ENCODE peak calls at places on chromosomes 7 and 10, in nine cellular contexts. E is stimulated activated naive CD8-positive, alpha-beta T cell treated with anti-CD3 and anti-CD28 coated beads, Interleukin-15, amount 100 ng/mL, for 72 hours; H is activated T-helper 1 cell treated with anti-CD3 and anti-CD28 coated beads, Interleukin-2, amount 50 U/mL, for 16 hours; D is stimulated activated CD4-positive, alpha-beta T cell treated with anti-CD3 and anti-CD28 coated beads, Interleukin-4, amount 100 ng/mL, for 24 hours; B is anterior cingulate cortex; F is NCI-H1417; O is ovary; K is activated CD8-positive, alpha-beta T cell treated with anti-CD3 and anti-CD28 coated beads for 36 hours; Z is HuH-7.5. L is an unnamed sample.

GRCh38 chr10:68989317-68989990 is 851 bp downstream of the KIFBP start:
- DNase-seq in E (no peak), H (no peak), D (no peak), B (no peak), F (no peak), O (no peak), K (no peak), Z (no peak), L (no peak)

GRCh38 chr7:158353606-158354570 is 233.7 kb downstream of the PTPRN2 start:
- DNase-seq in E (no peak), H (no peak), D (no peak), B (no peak), F (peak), O (no peak), K (peak), Z (peak), L (no peak)

GRCh38 chr10:129442866-129443265 is 24.2 kb upstream of the MGMT start:
- DNase-seq in E (no peak), H (no peak), D (no peak), B (no peak), F (no peak), O (no peak), K (no peak), Z (no peak), L (no peak)

GRCh38 chr10:114477285-114477684 is 73.0 kb upstream of the AFAP1L2 start:
- DNase-seq in E (no peak), H (no peak), D (no peak), B (no peak), F (no peak), O (peak), K (no peak), Z (no peak), L (no peak)

GRCh38 chr7:13467111-13467547 is 522.3 kb downstream of the ETV1 start:
- DNase-seq in E (no peak), H (no peak), D (no peak), B (no peak), F (peak), O (no peak), K (no peak), Z (no peak), L (no peak)

GRCh38 chr7:43764039-43764789 is 5.7 kb downstream of the BLVRA start:
- DNase-seq in E (no peak), H (no peak), D (peak), B (no peak), F (no peak), O (peak), K (peak), Z (peak), L (no peak)

GRCh38 chr10:32984003-32984600 is 26.1 kb upstream of the ITGB1 start:
- DNase-seq in E (no peak), H (no peak), D (no peak), B (no peak), F (no peak), O (no peak), K (no peak), Z (no peak), L (no peak)

GRCh38 chr7:129778770-129779601 is 167.5 kb downstream of the NRF1 start:
- DNase-seq in E (no peak), H (no peak), D (no peak), B (no peak), F (no peak), O (no peak), K (peak), Z (peak), L (no peak)

GRCh38 chr10:131346456-131346855 is 34.9 kb upstream of the TCERG1L start:
- DNase-seq in E (no peak), H (no peak), D (no peak), B (no peak), F (no peak), O (no peak), K (no peak), Z (no peak), L (no peak)

L was measured in T-helper 2 cell treated with Interferon-gamma antibody and Interleukin-4, amounts not matched to agents 5 μg/mL and 100 μg/mL, for 36 hours.